ENCODE peak calls at places on chromosomes 11 and 22, in nine cellular contexts. One of them, this sample, is unnamed.
A peak's percentile ranks its signal among the peaks of the same experiment; 100 is the strongest.

GRCh38 chr11:32435152-32435480 is 223 bp downstream of the WT1 start:
- DNase-seq in iris pigment epithelial cell: no peak
- DNase-seq in tibial nerve: no peak
- DNase-seq in Ammon's horn: no peak
- DNase-seq in body of pancreas: no peak
- DNase-seq in stimulated activated CD8-positive, alpha-beta memory T cell treated with anti-CD3 and anti-CD28 coated beads, Interleukin-15, amount 100 ng/mL, for 1 hour: no peak
- DNase-seq in activated T-cell treated with anti-CD3 and anti-CD28 coated beads, Interleukin-2, amount 50 U/mL, for 72 hours: peak; percentile 8
- DNase-seq in activated naive CD4-positive, alpha-beta T cell: no peak
- DNase-seq in uterus: no peak
- DNase-seq in this sample: peak; percentile 72

GRCh38 chr22:26383968-26384576 is 45.0 kb upstream of the ASPHD2 start:
- DNase-seq in uterus: no peak
- DNase-seq in activated naive CD4-positive, alpha-beta T cell: no peak
- DNase-seq in iris pigment epithelial cell: no peak
- DNase-seq in stimulated activated CD8-positive, alpha-beta memory T cell treated with anti-CD3 and anti-CD28 coated beads, Interleukin-15, amount 100 ng/mL, for 1 hour: no peak
- DNase-seq in body of pancreas: no peak
- DNase-seq in Ammon's horn: no peak
- DNase-seq in tibial nerve: no peak
- DNase-seq in activated T-cell treated with anti-CD3 and anti-CD28 coated beads, Interleukin-2, amount 50 U/mL, for 72 hours: no peak
- DNase-seq in this sample: no peak

GRCh38 chr11:103812680-103813079 is 223.8 kb upstream of the DDI1 start:
- DNase-seq in stimulated activated CD8-positive, alpha-beta memory T cell treated with anti-CD3 and anti-CD28 coated beads, Interleukin-15, amount 100 ng/mL, for 1 hour: no peak
- DNase-seq in activated T-cell treated with anti-CD3 and anti-CD28 coated beads, Interleukin-2, amount 50 U/mL, for 72 hours: no peak
- DNase-seq in Ammon's horn: no peak
- DNase-seq in tibial nerve: no peak
- DNase-seq in activated naive CD4-positive, alpha-beta T cell: no peak
- DNase-seq in uterus: no peak
- DNase-seq in body of pancreas: no peak
- DNase-seq in iris pigment epithelial cell: peak; percentile 14
- DNase-seq in this sample: no peak

GRCh38 chr11:2234963-2235362 is 35.4 kb downstream of the ASCL2 start:
- DNase-seq in uterus: no peak
- DNase-seq in iris pigment epithelial cell: no peak
- DNase-seq in stimulated activated CD8-positive, alpha-beta memory T cell treated with anti-CD3 and anti-CD28 coated beads, Interleukin-15, amount 100 ng/mL, for 1 hour: no peak
- DNase-seq in tibial nerve: no peak
- DNase-seq in activated naive CD4-positive, alpha-beta T cell: no peak
- DNase-seq in body of pancreas: no peak
- DNase-seq in Ammon's horn: no peak
- DNase-seq in activated T-cell treated with anti-CD3 and anti-CD28 coated beads, Interleukin-2, amount 50 U/mL, for 72 hours: no peak
- DNase-seq in this sample: peak; percentile 63

GRCh38 chr22:17281026-17281809 is 62.0 kb upstream of the ADA2 start:
- DNase-seq in tibial nerve: no peak
- DNase-seq in iris pigment epithelial cell: no peak
- DNase-seq in body of pancreas: no peak
- DNase-seq in stimulated activated CD8-positive, alpha-beta memory T cell treated with anti-CD3 and anti-CD28 coated beads, Interleukin-15, amount 100 ng/mL, for 1 hour: no peak
- DNase-seq in Ammon's horn: no peak
- DNase-seq in uterus: no peak
- DNase-seq in activated naive CD4-positive, alpha-beta T cell: no peak
- DNase-seq in activated T-cell treated with anti-CD3 and anti-CD28 coated beads, Interleukin-2, amount 50 U/mL, for 72 hours: peak; percentile 32
- DNase-seq in this sample: no peak

GRCh38 chr11:75277211-75277805 is 36.7 kb downstream of the TPBGL start:
- DNase-seq in uterus: no peak
- DNase-seq in activated naive CD4-positive, alpha-beta T cell: no peak
- DNase-seq in activated T-cell treated with anti-CD3 and anti-CD28 coated beads, Interleukin-2, amount 50 U/mL, for 72 hours: no peak
- DNase-seq in Ammon's horn: no peak
- DNase-seq in tibial nerve: no peak
- DNase-seq in body of pancreas: peak; percentile 3
- DNase-seq in stimulated activated CD8-positive, alpha-beta memory T cell treated with anti-CD3 and anti-CD28 coated beads, Interleukin-15, amount 100 ng/mL, for 1 hour: no peak
- DNase-seq in iris pigment epithelial cell: no peak
- DNase-seq in this sample: peak; percentile 27

GRCh38 chr11:114058871-114059277 is 637 bp upstream of the ZBTB16 start:
- DNase-seq in activated naive CD4-positive, alpha-beta T cell: no peak
- DNase-seq in stimulated activated CD8-positive, alpha-beta memory T cell treated with anti-CD3 and anti-CD28 coated beads, Interleukin-15, amount 100 ng/mL, for 1 hour: no peak
- DNase-seq in Ammon's horn: no peak
- DNase-seq in tibial nerve: no peak
- DNase-seq in body of pancreas: peak; percentile 42
- DNase-seq in uterus: peak; percentile 69
- DNase-seq in activated T-cell treated with anti-CD3 and anti-CD28 coated beads, Interleukin-2, amount 50 U/mL, for 72 hours: no peak
- DNase-seq in iris pigment epithelial cell: peak; percentile 27
- DNase-seq in this sample: peak; percentile 64

GRCh38 chr11:99316761-99317475 is 296.2 kb downstream of the CNTN5 start:
- DNase-seq in iris pigment epithelial cell: no peak
- DNase-seq in stimulated activated CD8-positive, alpha-beta memory T cell treated with anti-CD3 and anti-CD28 coated beads, Interleukin-15, amount 100 ng/mL, for 1 hour: no peak
- DNase-seq in activated naive CD4-positive, alpha-beta T cell: no peak
- DNase-seq in Ammon's horn: no peak
- DNase-seq in body of pancreas: no peak
- DNase-seq in uterus: no peak
- DNase-seq in activated T-cell treated with anti-CD3 and anti-CD28 coated beads, Interleukin-2, amount 50 U/mL, for 72 hours: no peak
- DNase-seq in tibial nerve: no peak
- DNase-seq in this sample: no peak

GRCh38 chr11:61152816-61153592 is 8.2 kb downstream of the VPS37C start:
- DNase-seq in stimulated activated CD8-positive, alpha-beta memory T cell treated with anti-CD3 and anti-CD28 coated beads, Interleukin-15, amount 100 ng/mL, for 1 hour: no peak
- DNase-seq in activated naive CD4-positive, alpha-beta T cell: no peak
- DNase-seq in Ammon's horn: no peak
- DNase-seq in body of pancreas: no peak
- DNase-seq in activated T-cell treated with anti-CD3 and anti-CD28 coated beads, Interleukin-2, amount 50 U/mL, for 72 hours: no peak
- DNase-seq in iris pigment epithelial cell: peak; percentile 74
- DNase-seq in uterus: no peak
- DNase-seq in tibial nerve: no peak
- DNase-seq in this sample: peak; percentile 77

GRCh38 chr11:78420796-78421209 is 3.2 kb upstream of the GAB2 start:
- DNase-seq in activated T-cell treated with anti-CD3 and anti-CD28 coated beads, Interleukin-2, amount 50 U/mL, for 72 hours: peak; percentile 64
- DNase-seq in iris pigment epithelial cell: peak; percentile 85
- DNase-seq in tibial nerve: peak; percentile 25
- DNase-seq in body of pancreas: no peak
- DNase-seq in uterus: peak; percentile 94
- DNase-seq in stimulated activated CD8-positive, alpha-beta memory T cell treated with anti-CD3 and anti-CD28 coated beads, Interleukin-15, amount 100 ng/mL, for 1 hour: no peak
- DNase-seq in Ammon's horn: peak; percentile 56
- DNase-seq in activated naive CD4-positive, alpha-beta T cell: no peak
- DNase-seq in this sample: peak; percentile 86

GRCh38 chr11:77559686-77560425 is 29.9 kb upstream of the AQP11 start:
- DNase-seq in tibial nerve: no peak
- DNase-seq in activated T-cell treated with anti-CD3 and anti-CD28 coated beads, Interleukin-2, amount 50 U/mL, for 72 hours: no peak
- DNase-seq in Ammon's horn: no peak
- DNase-seq in stimulated activated CD8-positive, alpha-beta memory T cell treated with anti-CD3 and anti-CD28 coated beads, Interleukin-15, amount 100 ng/mL, for 1 hour: no peak
- DNase-seq in activated naive CD4-positive, alpha-beta T cell: no peak
- DNase-seq in body of pancreas: no peak
- DNase-seq in uterus: no peak
- DNase-seq in iris pigment epithelial cell: peak; percentile 97
- DNase-seq in this sample: no peak

GRCh38 chr22:43171607-43172006 is 15.3 kb downstream of the TTLL12 start:
- DNase-seq in body of pancreas: no peak
- DNase-seq in Ammon's horn: no peak
- DNase-seq in uterus: no peak
- DNase-seq in iris pigment epithelial cell: no peak
- DNase-seq in activated naive CD4-positive, alpha-beta T cell: no peak
- DNase-seq in activated T-cell treated with anti-CD3 and anti-CD28 coated beads, Interleukin-2, amount 50 U/mL, for 72 hours: no peak
- DNase-seq in tibial nerve: no peak
- DNase-seq in stimulated activated CD8-positive, alpha-beta memory T cell treated with anti-CD3 and anti-CD28 coated beads, Interleukin-15, amount 100 ng/mL, for 1 hour: no peak
- DNase-seq in this sample: no peak

GRCh38 chr11:72703281-72704008 is 29.2 kb upstream of the PDE2A start:
- DNase-seq in tibial nerve: peak; percentile 74
- DNase-seq in Ammon's horn: no peak
- DNase-seq in activated T-cell treated with anti-CD3 and anti-CD28 coated beads, Interleukin-2, amount 50 U/mL, for 72 hours: no peak
- DNase-seq in iris pigment epithelial cell: peak; percentile 82
- DNase-seq in stimulated activated CD8-positive, alpha-beta memory T cell treated with anti-CD3 and anti-CD28 coated beads, Interleukin-15, amount 100 ng/mL, for 1 hour: no peak
- DNase-seq in body of pancreas: no peak
- DNase-seq in activated naive CD4-positive, alpha-beta T cell: no peak
- DNase-seq in uterus: peak; percentile 82
- DNase-seq in this sample: no peak

GRCh38 chr11:130413383-130414106 is 14.9 kb downstream of the ADAMTS8 start:
- DNase-seq in activated T-cell treated with anti-CD3 and anti-CD28 coated beads, Interleukin-2, amount 50 U/mL, for 72 hours: no peak
- DNase-seq in stimulated activated CD8-positive, alpha-beta memory T cell treated with anti-CD3 and anti-CD28 coated beads, Interleukin-15, amount 100 ng/mL, for 1 hour: no peak
- DNase-seq in activated naive CD4-positive, alpha-beta T cell: no peak
- DNase-seq in body of pancreas: no peak
- DNase-seq in tibial nerve: no peak
- DNase-seq in Ammon's horn: peak; percentile 30
- DNase-seq in iris pigment epithelial cell: peak; percentile 75
- DNase-seq in uterus: no peak
- DNase-seq in this sample: no peak

GRCh38 chr22:40001800-40002577 is 7.2 kb downstream of the FAM83F start:
- DNase-seq in tibial nerve: no peak
- DNase-seq in activated naive CD4-positive, alpha-beta T cell: no peak
- DNase-seq in activated T-cell treated with anti-CD3 and anti-CD28 coated beads, Interleukin-2, amount 50 U/mL, for 72 hours: no peak
- DNase-seq in iris pigment epithelial cell: no peak
- DNase-seq in uterus: no peak
- DNase-seq in Ammon's horn: no peak
- DNase-seq in body of pancreas: no peak
- DNase-seq in stimulated activated CD8-positive, alpha-beta memory T cell treated with anti-CD3 and anti-CD28 coated beads, Interleukin-15, amount 100 ng/mL, for 1 hour: no peak
- DNase-seq in this sample: no peak

GRCh38 chr11:132904566-132904965 is 627.7 kb downstream of the OPCML start:
- DNase-seq in iris pigment epithelial cell: no peak
- DNase-seq in tibial nerve: no peak
- DNase-seq in Ammon's horn: no peak
- DNase-seq in activated naive CD4-positive, alpha-beta T cell: no peak
- DNase-seq in activated T-cell treated with anti-CD3 and anti-CD28 coated beads, Interleukin-2, amount 50 U/mL, for 72 hours: no peak
- DNase-seq in body of pancreas: no peak
- DNase-seq in stimulated activated CD8-positive, alpha-beta memory T cell treated with anti-CD3 and anti-CD28 coated beads, Interleukin-15, amount 100 ng/mL, for 1 hour: no peak
- DNase-seq in uterus: no peak
- DNase-seq in this sample: no peak

GRCh38 chr11:43649501-43649900 is 31.0 kb upstream of the HSD17B12 start:
- DNase-seq in activated T-cell treated with anti-CD3 and anti-CD28 coated beads, Interleukin-2, amount 50 U/mL, for 72 hours: no peak
- DNase-seq in activated naive CD4-positive, alpha-beta T cell: no peak
- DNase-seq in Ammon's horn: no peak
- DNase-seq in tibial nerve: no peak
- DNase-seq in stimulated activated CD8-positive, alpha-beta memory T cell treated with anti-CD3 and anti-CD28 coated beads, Interleukin-15, amount 100 ng/mL, for 1 hour: no peak
- DNase-seq in iris pigment epithelial cell: no peak
- DNase-seq in uterus: no peak
- DNase-seq in body of pancreas: no peak
- DNase-seq in this sample: no peak

GRCh38 chr22:27124336-27125023 is 467.1 kb downstream of the MIAT start:
- DNase-seq in uterus: no peak
- DNase-seq in activated naive CD4-positive, alpha-beta T cell: no peak
- DNase-seq in iris pigment epithelial cell: no peak
- DNase-seq in stimulated activated CD8-positive, alpha-beta memory T cell treated with anti-CD3 and anti-CD28 coated beads, Interleukin-15, amount 100 ng/mL, for 1 hour: no peak
- DNase-seq in activated T-cell treated with anti-CD3 and anti-CD28 coated beads, Interleukin-2, amount 50 U/mL, for 72 hours: no peak
- DNase-seq in Ammon's horn: peak; percentile 35
- DNase-seq in tibial nerve: no peak
- DNase-seq in body of pancreas: no peak
- DNase-seq in this sample: no peak

GRCh38 chr11:120674537-120674936 is 163.0 kb downstream of the GRIK4 start:
- DNase-seq in body of pancreas: peak; percentile 15
- DNase-seq in activated naive CD4-positive, alpha-beta T cell: no peak
- DNase-seq in stimulated activated CD8-positive, alpha-beta memory T cell treated with anti-CD3 and anti-CD28 coated beads, Interleukin-15, amount 100 ng/mL, for 1 hour: no peak
- DNase-seq in iris pigment epithelial cell: peak; percentile 23
- DNase-seq in Ammon's horn: no peak
- DNase-seq in tibial nerve: no peak
- DNase-seq in activated T-cell treated with anti-CD3 and anti-CD28 coated beads, Interleukin-2, amount 50 U/mL, for 72 hours: no peak
- DNase-seq in uterus: no peak
- DNase-seq in this sample: peak; percentile 51

GRCh38 chr11:127492025-127492424 is 491.5 kb upstream of the KIRREL3 start:
- DNase-seq in stimulated activated CD8-positive, alpha-beta memory T cell treated with anti-CD3 and anti-CD28 coated beads, Interleukin-15, amount 100 ng/mL, for 1 hour: no peak
- DNase-seq in activated naive CD4-positive, alpha-beta T cell: no peak
- DNase-seq in activated T-cell treated with anti-CD3 and anti-CD28 coated beads, Interleukin-2, amount 50 U/mL, for 72 hours: no peak
- DNase-seq in tibial nerve: no peak
- DNase-seq in uterus: peak; percentile 23
- DNase-seq in body of pancreas: no peak
- DNase-seq in Ammon's horn: no peak
- DNase-seq in iris pigment epithelial cell: no peak
- DNase-seq in this sample: no peak

GRCh38 chr11:127493330-127493729 is 492.8 kb upstream of the KIRREL3 start:
- DNase-seq in body of pancreas: no peak
- DNase-seq in iris pigment epithelial cell: peak; percentile 13
- DNase-seq in tibial nerve: no peak
- DNase-seq in stimulated activated CD8-positive, alpha-beta memory T cell treated with anti-CD3 and anti-CD28 coated beads, Interleukin-15, amount 100 ng/mL, for 1 hour: no peak
- DNase-seq in uterus: no peak
- DNase-seq in activated naive CD4-positive, alpha-beta T cell: no peak
- DNase-seq in Ammon's horn: peak; percentile 39
- DNase-seq in activated T-cell treated with anti-CD3 and anti-CD28 coated beads, Interleukin-2, amount 50 U/mL, for 72 hours: no peak
- DNase-seq in this sample: no peak

GRCh38 chr22:50250555-50251471 is at the start of gene HDAC10:
- DNase-seq in activated T-cell treated with anti-CD3 and anti-CD28 coated beads, Interleukin-2, amount 50 U/mL, for 72 hours: peak; percentile 90
- DNase-seq in body of pancreas: peak; percentile 80
- DNase-seq in activated naive CD4-positive, alpha-beta T cell: peak; percentile 77
- DNase-seq in Ammon's horn: no peak
- DNase-seq in uterus: peak; percentile 66
- DNase-seq in iris pigment epithelial cell: peak; percentile 86
- DNase-seq in tibial nerve: no peak
- DNase-seq in stimulated activated CD8-positive, alpha-beta memory T cell treated with anti-CD3 and anti-CD28 coated beads, Interleukin-15, amount 100 ng/mL, for 1 hour: no peak
- DNase-seq in this sample: peak; percentile 89

GRCh38 chr11:71199226-71199815 is 53.1 kb downstream of the SHANK2 start:
- DNase-seq in Ammon's horn: no peak
- DNase-seq in activated T-cell treated with anti-CD3 and anti-CD28 coated beads, Interleukin-2, amount 50 U/mL, for 72 hours: no peak
- DNase-seq in uterus: no peak
- DNase-seq in stimulated activated CD8-positive, alpha-beta memory T cell treated with anti-CD3 and anti-CD28 coated beads, Interleukin-15, amount 100 ng/mL, for 1 hour: no peak
- DNase-seq in tibial nerve: no peak
- DNase-seq in iris pigment epithelial cell: no peak
- DNase-seq in body of pancreas: no peak
- DNase-seq in activated naive CD4-positive, alpha-beta T cell: no peak
- DNase-seq in this sample: no peak

GRCh38 chr11:8717876-8718753 is 35.5 kb downstream of the RPL27A start:
- DNase-seq in Ammon's horn: peak; percentile 21
- DNase-seq in activated T-cell treated with anti-CD3 and anti-CD28 coated beads, Interleukin-2, amount 50 U/mL, for 72 hours: no peak
- DNase-seq in tibial nerve: peak; percentile 23
- DNase-seq in body of pancreas: peak; percentile 66
- DNase-seq in activated naive CD4-positive, alpha-beta T cell: no peak
- DNase-seq in stimulated activated CD8-positive, alpha-beta memory T cell treated with anti-CD3 and anti-CD28 coated beads, Interleukin-15, amount 100 ng/mL, for 1 hour: no peak
- DNase-seq in uterus: peak; percentile 79
- DNase-seq in iris pigment epithelial cell: peak; percentile 92
- DNase-seq in this sample: peak; percentile 95

GRCh38 chr11:86288776-86289507 is 13.1 kb upstream of the HIKESHI start:
- DNase-seq in activated T-cell treated with anti-CD3 and anti-CD28 coated beads, Interleukin-2, amount 50 U/mL, for 72 hours: peak; percentile 42
- DNase-seq in activated naive CD4-positive, alpha-beta T cell: no peak
- DNase-seq in iris pigment epithelial cell: peak; percentile 20
- DNase-seq in stimulated activated CD8-positive, alpha-beta memory T cell treated with anti-CD3 and anti-CD28 coated beads, Interleukin-15, amount 100 ng/mL, for 1 hour: no peak
- DNase-seq in Ammon's horn: peak; percentile 21
- DNase-seq in tibial nerve: no peak
- DNase-seq in body of pancreas: no peak
- DNase-seq in uterus: no peak
- DNase-seq in this sample: peak; percentile 81

GRCh38 chr11:69808708-69809107 is 10.5 kb downstream of the FGF3 start:
- DNase-seq in iris pigment epithelial cell: peak; percentile 50
- DNase-seq in uterus: no peak
- DNase-seq in tibial nerve: no peak
- DNase-seq in stimulated activated CD8-positive, alpha-beta memory T cell treated with anti-CD3 and anti-CD28 coated beads, Interleukin-15, amount 100 ng/mL, for 1 hour: no peak
- DNase-seq in body of pancreas: no peak
- DNase-seq in Ammon's horn: no peak
- DNase-seq in activated naive CD4-positive, alpha-beta T cell: no peak
- DNase-seq in activated T-cell treated with anti-CD3 and anti-CD28 coated beads, Interleukin-2, amount 50 U/mL, for 72 hours: no peak
- DNase-seq in this sample: peak; percentile 81

GRCh38 chr11:8726395-8726794 is 43.8 kb downstream of the RPL27A start:
- DNase-seq in Ammon's horn: no peak
- DNase-seq in tibial nerve: no peak
- DNase-seq in stimulated activated CD8-positive, alpha-beta memory T cell treated with anti-CD3 and anti-CD28 coated beads, Interleukin-15, amount 100 ng/mL, for 1 hour: no peak
- DNase-seq in iris pigment epithelial cell: no peak
- DNase-seq in activated naive CD4-positive, alpha-beta T cell: no peak
- DNase-seq in body of pancreas: no peak
- DNase-seq in activated T-cell treated with anti-CD3 and anti-CD28 coated beads, Interleukin-2, amount 50 U/mL, for 72 hours: no peak
- DNase-seq in uterus: no peak
- DNase-seq in this sample: no peak

GRCh38 chr11:113602483-113602882 is 103.6 kb downstream of the TMPRSS5 start:
- DNase-seq in body of pancreas: no peak
- DNase-seq in Ammon's horn: no peak
- DNase-seq in tibial nerve: no peak
- DNase-seq in iris pigment epithelial cell: no peak
- DNase-seq in uterus: no peak
- DNase-seq in activated naive CD4-positive, alpha-beta T cell: no peak
- DNase-seq in stimulated activated CD8-positive, alpha-beta memory T cell treated with anti-CD3 and anti-CD28 coated beads, Interleukin-15, amount 100 ng/mL, for 1 hour: no peak
- DNase-seq in activated T-cell treated with anti-CD3 and anti-CD28 coated beads, Interleukin-2, amount 50 U/mL, for 72 hours: no peak
- DNase-seq in this sample: no peak

GRCh38 chr11:12112731-12113130 is 2.3 kb downstream of the MICAL2 start:
- DNase-seq in activated T-cell treated with anti-CD3 and anti-CD28 coated beads, Interleukin-2, amount 50 U/mL, for 72 hours: no peak
- DNase-seq in activated naive CD4-positive, alpha-beta T cell: no peak
- DNase-seq in tibial nerve: no peak
- DNase-seq in body of pancreas: no peak
- DNase-seq in stimulated activated CD8-positive, alpha-beta memory T cell treated with anti-CD3 and anti-CD28 coated beads, Interleukin-15, amount 100 ng/mL, for 1 hour: no peak
- DNase-seq in Ammon's horn: no peak
- DNase-seq in uterus: no peak
- DNase-seq in iris pigment epithelial cell: no peak
- DNase-seq in this sample: no peak

GRCh38 chr11:62336949-62337681 is at the start of gene ASRGL1:
- DNase-seq in stimulated activated CD8-positive, alpha-beta memory T cell treated with anti-CD3 and anti-CD28 coated beads, Interleukin-15, amount 100 ng/mL, for 1 hour: peak; percentile 51
- DNase-seq in tibial nerve: peak; percentile 51
- DNase-seq in activated naive CD4-positive, alpha-beta T cell: peak; percentile 64
- DNase-seq in body of pancreas: peak; percentile 92
- DNase-seq in Ammon's horn: peak; percentile 89
- DNase-seq in activated T-cell treated with anti-CD3 and anti-CD28 coated beads, Interleukin-2, amount 50 U/mL, for 72 hours: peak; percentile 89
- DNase-seq in uterus: peak; percentile 75
- DNase-seq in iris pigment epithelial cell: peak; percentile 23
- DNase-seq in this sample: peak; percentile 87

GRCh38 chr11:34570584-34570983 is 50.3 kb upstream of the EHF start:
- DNase-seq in tibial nerve: no peak
- DNase-seq in iris pigment epithelial cell: peak; percentile 16
- DNase-seq in activated T-cell treated with anti-CD3 and anti-CD28 coated beads, Interleukin-2, amount 50 U/mL, for 72 hours: peak; percentile 11
- DNase-seq in uterus: no peak
- DNase-seq in body of pancreas: no peak
- DNase-seq in Ammon's horn: no peak
- DNase-seq in stimulated activated CD8-positive, alpha-beta memory T cell treated with anti-CD3 and anti-CD28 coated beads, Interleukin-15, amount 100 ng/mL, for 1 hour: no peak
- DNase-seq in activated naive CD4-positive, alpha-beta T cell: no peak
- DNase-seq in this sample: peak; percentile 57

This sample was measured in islet precursor cell.